ENCODE peak calls at places on chromosomes 12 and 14, in nine cellular contexts. W is T-helper 2 cell treated with Interferon-gamma antibody and Interleukin-4, amounts not matched to agents 5 μg/mL and 100 μg/mL, for 36 hours; D is LoVo; P is fibroblast of lung; C is fibroblast of gingiva; S is effector CD4-positive, alpha-beta T cell; Q is PC-9; A is activated T-cell treated with anti-CD3 and anti-CD28 coated beads for 1 hour; E is T47D. J is an unnamed sample.
A peak's percentile ranks its signal among the peaks of the same experiment; 100 is the strongest.

GRCh38 chr14:98244162-98244948 is 1027.6 kb downstream of the BCL11B start:
- DNase-seq in D (peak; percentile 16), P (no peak), A (no peak), W (no peak), Q (no peak), C (no peak), E (no peak), S (no peak), J (no peak)

GRCh38 chr12:109861689-109862314 is 18.5 kb downstream of the GLTP start:
- DNase-seq in P (no peak), A (no peak), S (no peak), C (no peak), D (no peak), W (no peak), E (no peak), Q (peak; percentile 34), J (no peak)

GRCh38 chr12:132360906-132361777 is 31.8 kb upstream of the GALNT9 start:
- DNase-seq in C (no peak), W (no peak), E (no peak), P (no peak), A (no peak), S (no peak), D (no peak), Q (no peak), J (no peak)

GRCh38 chr12:11718768-11719253 is 69.3 kb downstream of the ETV6 start:
- DNase-seq in P (peak; percentile 53), E (no peak), C (peak; percentile 82), D (no peak), Q (no peak), A (no peak), S (no peak), W (no peak), J (peak; percentile 20)

GRCh38 chr14:104133496-104133895 is 4.9 kb upstream of the KIF26A start:
- DNase-seq in W (no peak), A (no peak), Q (no peak), C (no peak), P (no peak), E (no peak), D (no peak), S (no peak), J (no peak)

GRCh38 chr12:62859203-62859799 is 75.6 kb downstream of the PPM1H start:
- DNase-seq in C (no peak), S (no peak), D (no peak), W (no peak), A (no peak), P (no peak), E (no peak), Q (no peak), J (no peak)

GRCh38 chr14:22472935-22473854 is 115.8 kb downstream of the DAD1 start:
- DNase-seq in S (no peak), D (peak; percentile 51), A (no peak), C (peak; percentile 21), P (peak; percentile 67), Q (no peak), E (no peak), W (no peak), J (peak; percentile 56)

GRCh38 chr14:77980475-77981321 is 180.8 kb downstream of the ADCK1 start:
- DNase-seq in C (no peak), P (no peak), Q (no peak), A (no peak), W (no peak), D (no peak), S (no peak), E (peak; percentile 90), J (no peak)

GRCh38 chr12:117685115-117685926 is 283.5 kb downstream of the KSR2 start:
- DNase-seq in W (no peak), A (no peak), D (peak; percentile 42), S (no peak), C (no peak), E (no peak), P (no peak), Q (peak; percentile 65), J (peak; percentile 73)

GRCh38 chr12:69884386-69884785 is 59.4 kb downstream of the MYRFL start:
- DNase-seq in P (no peak), A (no peak), E (no peak), C (no peak), Q (no peak), D (no peak), S (no peak), W (no peak), J (no peak)

GRCh38 chr12:39490500-39491276 is 47.8 kb upstream of the KIF21A start:
- DNase-seq in W (no peak), S (no peak), E (no peak), C (peak; percentile 83), A (no peak), Q (peak; percentile 74), D (no peak), P (peak; percentile 22), J (peak; percentile 89)

GRCh38 chr12:61097991-61098580 is 1162.1 kb upstream of the USP15 start:
- DNase-seq in S (no peak), D (no peak), P (no peak), W (no peak), A (no peak), E (no peak), Q (no peak), C (no peak), J (no peak)

GRCh38 chr12:20492251-20492728 is 124.0 kb downstream of the PDE3A start:
- DNase-seq in S (no peak), E (no peak), D (peak; percentile 23), Q (no peak), C (no peak), P (peak; percentile 25), A (no peak), W (peak; percentile 6), J (peak; percentile 71)

GRCh38 chr12:94263011-94263786 is 114.8 kb downstream of the PLXNC1 start:
- DNase-seq in Q (no peak), C (no peak), W (peak; percentile 76), E (no peak), S (peak; percentile 29), A (peak; percentile 32), P (no peak), D (no peak), J (no peak)